ENCODE peak calls at places on chromosome 11, in nine cellular contexts. C is neural crest cell; E is AG04450; S is brain microvascular endothelial cell; X is progenitor cell of endocrine pancreas; G is Calu3; I is heart left ventricle; M is astrocyte of the cerebellum; B is CD8-positive, alpha-beta T cell. Q is an unnamed sample.

GRCh38 chr11:46826310-46827044 is 19.6 kb downstream of the CKAP5 start:
- DNase-seq in C (peak; percentile 72), E (peak; percentile 24), S (peak; percentile 68), X (peak; percentile 66), G (peak; percentile 84), I (peak; percentile 85), M (peak; percentile 40), B (peak; percentile 62), Q (peak; percentile 63)

GRCh38 chr11:2237457-2238238 is 32.7 kb downstream of the ASCL2 start:
- DNase-seq in C (no peak), E (no peak), S (no peak), X (no peak), G (no peak), I (no peak), M (no peak), B (no peak), Q (no peak)

GRCh38 chr11:2314525-2315394 is 12.9 kb downstream of the TSPAN32 start:
- DNase-seq in C (no peak), E (peak; percentile 33), S (peak; percentile 19), X (no peak), G (no peak), I (peak; percentile 94), M (peak; percentile 34), B (no peak), Q (peak; percentile 76)

GRCh38 chr11:15726221-15726746 is 611.6 kb downstream of the INSC start:
- DNase-seq in C (no peak), E (no peak), S (no peak), X (no peak), G (no peak), I (no peak), M (no peak), B (no peak), Q (no peak)

GRCh38 chr11:45371251-45371749 is 85.2 kb upstream of the SYT13 start:
- DNase-seq in C (peak; percentile 89), E (peak; percentile 7), S (peak; percentile 51), X (peak; percentile 86), G (peak; percentile 73), I (peak; percentile 46), M (peak; percentile 39), B (peak; percentile 40), Q (peak; percentile 53)

GRCh38 chr11:69297926-69298777 is 4.2 kb downstream of the MYEOV start:
- DNase-seq in C (no peak), E (peak; percentile 32), S (peak; percentile 62), X (no peak), G (peak; percentile 88), I (peak; percentile 85), M (peak; percentile 40), B (no peak), Q (peak; percentile 42)

GRCh38 chr11:63805844-63806415 is 7.3 kb upstream of the SPINDOC start:
- DNase-seq in C (no peak), E (no peak), S (peak; percentile 23), X (no peak), G (no peak), I (peak; percentile 33), M (no peak), B (no peak), Q (no peak)

GRCh38 chr11:82969811-82970210 is 68.3 kb downstream of the DDIAS start:
- DNase-seq in C (no peak), E (no peak), S (no peak), X (no peak), G (no peak), I (no peak), M (no peak), B (no peak), Q (no peak)

GRCh38 chr11:92109476-92109875 is 115.1 kb upstream of the FAT3 start:
- DNase-seq in C (no peak), E (no peak), S (no peak), X (no peak), G (no peak), I (no peak), M (no peak), B (no peak), Q (no peak)

GRCh38 chr11:29989181-29989580 is 27.6 kb downstream of the KCNA4 start:
- DNase-seq in C (no peak), E (no peak), S (no peak), X (no peak), G (no peak), I (no peak), M (no peak), B (no peak), Q (no peak)

GRCh38 chr11:68330700-68331337 is 18.4 kb downstream of the LRP5 start:
- DNase-seq in C (no peak), E (no peak), S (no peak), X (no peak), G (no peak), I (no peak), M (no peak), B (no peak), Q (no peak)

GRCh38 chr11:693415-693831 is 1.6 kb downstream of the DEAF1 start:
- DNase-seq in C (no peak), E (no peak), S (no peak), X (no peak), G (no peak), I (no peak), M (no peak), B (no peak), Q (no peak)

GRCh38 chr11:118634435-118635236 is 27.2 kb downstream of the PHLDB1 start:
- DNase-seq in C (no peak), E (no peak), S (no peak), X (peak; percentile 80), G (peak; percentile 76), I (peak; percentile 81), M (peak; percentile 39), B (no peak), Q (no peak)

GRCh38 chr11:75035911-75036536 is 47.3 kb downstream of the NEU3 start:
- DNase-seq in C (no peak), E (no peak), S (no peak), X (no peak), G (peak; percentile 60), I (no peak), M (no peak), B (no peak), Q (no peak)

GRCh38 chr11:72239296-72239848 is 4.6 kb downstream of the PHOX2A start:
- DNase-seq in C (peak; percentile 27), E (no peak), S (no peak), X (no peak), G (no peak), I (peak; percentile 72), M (no peak), B (no peak), Q (no peak)

GRCh38 chr11:108432783-108433182 is 34.5 kb downstream of the C11orf65 start:
- DNase-seq in C (no peak), E (no peak), S (peak; percentile 24), X (no peak), G (no peak), I (no peak), M (peak; percentile 1), B (no peak), Q (no peak)

GRCh38 chr11:57360991-57361390 is 20.0 kb downstream of the PRG3 start:
- DNase-seq in C (no peak), E (no peak), S (no peak), X (no peak), G (no peak), I (no peak), M (no peak), B (no peak), Q (no peak)

GRCh38 chr11:126816655-126817054 is 183.9 kb downstream of the KIRREL3 start:
- DNase-seq in C (no peak), E (no peak), S (no peak), X (no peak), G (peak; percentile 58), I (no peak), M (peak; percentile 49), B (no peak), Q (no peak)

GRCh38 chr11:81888391-81888790 is 845.3 kb downstream of the FAM181B start:
- DNase-seq in C (no peak), E (no peak), S (no peak), X (no peak), G (no peak), I (no peak), M (no peak), B (no peak), Q (no peak)

GRCh38 chr11:81887671-81888070 is 846.0 kb downstream of the FAM181B start:
- DNase-seq in C (no peak), E (no peak), S (no peak), X (no peak), G (no peak), I (no peak), M (no peak), B (no peak), Q (no peak)

GRCh38 chr11:81886406-81887075 is 847.1 kb downstream of the FAM181B start:
- DNase-seq in C (no peak), E (no peak), S (no peak), X (no peak), G (no peak), I (no peak), M (no peak), B (no peak), Q (no peak)
- TF ChIP-seq CTCF in C (no peak), E (no peak), S (no peak), X (no peak), G (no peak), I (no peak), M (no peak), B (no peak), Q (no peak)

GRCh38 chr11:43504316-43504950 is 145.7 kb downstream of the TTC17 start:
- DNase-seq in C (peak; percentile 16), E (no peak), S (peak; percentile 7), X (peak; percentile 20), G (peak; percentile 32), I (no peak), M (no peak), B (no peak), Q (no peak)
- TF ChIP-seq CTCF in C (peak; percentile 59), E (peak; percentile 37), S (peak; percentile 59), X (peak; percentile 65), G (no peak), I (peak; percentile 12), M (peak; percentile 32), B (no peak), Q (no peak)

DNA sequence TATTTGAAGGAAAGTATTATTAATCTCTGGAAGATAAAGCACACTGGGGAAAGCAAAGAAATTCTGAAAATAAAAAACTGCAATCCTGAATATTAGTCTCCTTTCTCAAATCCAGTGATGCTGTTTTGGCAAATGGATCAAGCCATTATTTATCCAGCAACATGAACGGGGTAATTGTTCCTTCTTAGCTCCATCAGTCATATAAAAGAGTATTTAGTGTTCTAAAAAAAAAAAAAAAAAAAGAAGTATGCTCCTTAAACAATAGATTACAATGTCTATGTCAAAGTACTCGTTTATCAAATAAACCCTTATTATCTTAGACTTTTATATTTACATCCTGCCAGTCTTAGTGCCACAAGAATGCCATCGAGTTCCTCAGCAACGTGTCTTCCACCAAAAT is 1.3 kb downstream of the RDX start:
- DNase-seq in C (no peak), E (no peak), S (no peak), X (no peak), G (no peak), I (no peak), M (no peak), B (no peak), Q (no peak)
- TF ChIP-seq CTCF in C (no peak), E (no peak), S (no peak), X (no peak), G (no peak), I (no peak), M (no peak), B (no peak), Q (no peak)

DNA sequence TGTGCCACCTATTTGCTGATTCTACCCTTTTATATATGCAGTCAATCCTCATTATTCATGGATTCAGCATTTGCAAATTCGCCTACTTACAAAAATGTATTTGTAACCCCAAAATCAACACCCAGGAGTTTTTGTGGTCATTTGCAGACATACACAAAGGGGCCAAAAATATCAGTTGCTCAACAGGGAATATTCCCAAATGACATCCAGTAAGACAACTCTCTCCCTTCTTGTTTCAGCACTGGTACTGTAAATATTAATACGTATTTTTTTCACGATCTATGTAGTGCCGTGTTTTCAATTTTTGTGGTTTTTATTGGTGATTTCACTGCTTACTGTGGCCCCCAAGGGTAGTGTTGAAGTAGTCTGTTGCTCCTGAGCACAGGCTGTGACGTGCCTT is 11.8 kb upstream of the CAVIN3 start:
- DNase-seq in C (no peak), E (no peak), S (no peak), X (no peak), G (no peak), I (no peak), M (no peak), B (no peak), Q (no peak)
- TF ChIP-seq CTCF in C (no peak), E (no peak), S (no peak), X (no peak), G (no peak), I (no peak), M (no peak), B (no peak), Q (no peak)